ENCODE peak calls at places on chromosomes 11 and 22, in eight cellular contexts. D is IMR-90; I is T-helper 1 cell; N is stimulated activated CD4-positive, alpha-beta T cell treated with anti-CD3 and anti-CD28 coated beads, Interleukin-12 subunit alpha, Interleukin-12 subunit beta, amount 100 ng/mL, for 24 hours; T is midbrain; L is activated naive CD8-positive, alpha-beta T cell treated with anti-CD3 and anti-CD28 coated beads for 36 hours; W is stimulated activated CD8-positive, alpha-beta memory T cell treated with anti-CD3 and anti-CD28 coated beads, Interleukin-15, amount 100 ng/mL, for 1 hour; P is effector CD4-positive, alpha-beta T cell. X is an unnamed sample.

GRCh38 chr11:76962583-76963416 is 71.4 kb upstream of the B3GNT6 start:
- DNase-seq in D (no peak), I (no peak), N (no peak), T (no peak), L (no peak), W (no peak), P (no peak), X (no peak)

GRCh38 chr11:58926251-58926650 is 13.0 kb upstream of the GLYATL1 start:
- DNase-seq in D (peak), I (no peak), N (no peak), T (no peak), L (no peak), W (no peak), P (no peak), X (no peak)

GRCh38 chr11:14124886-14125285 is 162.4 kb downstream of the SPON1 start:
- DNase-seq in D (no peak), I (no peak), N (no peak), T (peak), L (no peak), W (no peak), P (no peak), X (no peak)

GRCh38 chr22:50613291-50613981 is 12.8 kb downstream of the MAPK8IP2 start:
- DNase-seq in D (no peak), I (no peak), N (no peak), T (no peak), L (no peak), W (no peak), P (no peak), X (no peak)

GRCh38 chr22:19619144-19620009 is 94.9 kb upstream of the SEPTIN5 start:
- DNase-seq in D (no peak), I (no peak), N (no peak), T (no peak), L (no peak), W (no peak), P (no peak), X (no peak)

GRCh38 chr22:30301995-30302809 is 12.9 kb upstream of the CASTOR1 start:
- DNase-seq in D (peak), I (no peak), N (no peak), T (peak), L (no peak), W (no peak), P (no peak), X (no peak)

GRCh38 chr11:115313224-115313838 is 190.9 kb downstream of the CADM1 start:
- DNase-seq in D (no peak), I (no peak), N (no peak), T (no peak), L (no peak), W (no peak), P (no peak), X (no peak)

GRCh38 chr11:24198458-24198857 is 298.4 kb upstream of the LUZP2 start:
- DNase-seq in D (peak), I (no peak), N (no peak), T (no peak), L (no peak), W (no peak), P (no peak), X (no peak)

GRCh38 chr11:65066805-65067291 is 8.5 kb upstream of the NAALADL1 start:
- DNase-seq in D (no peak), I (no peak), N (no peak), T (no peak), L (no peak), W (no peak), P (no peak), X (no peak)

GRCh38 chr11:76524919-76525318 is 80.1 kb downstream of the EMSY start:
- DNase-seq in D (peak), I (no peak), N (no peak), T (no peak), L (no peak), W (no peak), P (no peak), X (no peak)

GRCh38 chr22:31313366-31314147 is 21.3 kb upstream of the PIK3IP1 start:
- DNase-seq in D (peak), I (peak), N (no peak), T (peak), L (peak), W (peak), P (peak), X (no peak)

GRCh38 chr22:50611341-50612060 is 10.9 kb downstream of the MAPK8IP2 start:
- DNase-seq in D (no peak), I (no peak), N (no peak), T (no peak), L (no peak), W (no peak), P (no peak), X (no peak)

GRCh38 chr11:35238882-35239281 is 99.9 kb downstream of the CD44 start:
- DNase-seq in D (no peak), I (no peak), N (no peak), T (no peak), L (no peak), W (no peak), P (no peak), X (no peak)

GRCh38 chr11:88384678-88385015 is 47.1 kb upstream of the CTSC start:
- DNase-seq in D (peak), I (no peak), N (no peak), T (no peak), L (no peak), W (no peak), P (no peak), X (no peak)

GRCh38 chr11:131615611-131616010 is 245.2 kb downstream of the NTM start:
- DNase-seq in D (no peak), I (no peak), N (no peak), T (no peak), L (no peak), W (no peak), P (no peak), X (no peak)

GRCh38 chr11:45158210-45158644 is 11.8 kb downstream of the PRDM11 start:
- DNase-seq in D (no peak), I (no peak), N (no peak), T (no peak), L (no peak), W (no peak), P (no peak), X (no peak)

GRCh38 chr11:78653294-78653909 is 78.7 kb upstream of the NARS2 start:
- DNase-seq in D (no peak), I (no peak), N (no peak), T (no peak), L (no peak), W (no peak), P (no peak), X (no peak)

GRCh38 chr22:17627961-17628303 is 617 bp downstream of the ATP6V1E1 start:
- DNase-seq in D (no peak), I (no peak), N (no peak), T (no peak), L (no peak), W (no peak), P (no peak), X (no peak)

GRCh38 chr11:69297926-69298777 is 4.2 kb downstream of the MYEOV start:
- DNase-seq in D (peak), I (no peak), N (no peak), T (peak), L (peak), W (no peak), P (peak), X (no peak)

GRCh38 chr11:89504270-89504669 is 13.1 kb upstream of the NOX4 start:
- DNase-seq in D (no peak), I (no peak), N (no peak), T (no peak), L (no peak), W (no peak), P (no peak), X (no peak)

GRCh38 chr11:113681711-113682410 is 24.2 kb downstream of the TMPRSS5 start:
- DNase-seq in D (no peak), I (no peak), N (no peak), T (no peak), L (no peak), W (no peak), P (no peak), X (no peak)